ENCODE peak calls at places on chromosome 1, in ten cellular contexts. One of them, this sample, is unnamed.

GRCh38 chr1:54989473-54989872 is 9.0 kb downstream of the TMEM61 start:
- DNase-seq in putamen: no peak
- DNase-seq in tibial artery: no peak
- DNase-seq in CD8-positive, alpha-beta T cell: no peak
- DNase-seq in mesenchymal stem cell: no peak
- DNase-seq in HAP-1: no peak
- DNase-seq in bronchial epithelial cell: no peak
- DNase-seq in B cell: no peak
- DNase-seq in stimulated activated CD4-positive, alpha-beta T cell treated with anti-CD3 and anti-CD28 coated beads, Interleukin-2, amount 100 ng/mL, for 48 hours: no peak
- DNase-seq in NCI-H2081: peak; percentile 30
- DNase-seq in this sample: no peak

GRCh38 chr1:91732291-91732953 is 153.5 kb downstream of the TGFBR3 start:
- DNase-seq in B cell: no peak
- DNase-seq in putamen: no peak
- DNase-seq in stimulated activated CD4-positive, alpha-beta T cell treated with anti-CD3 and anti-CD28 coated beads, Interleukin-2, amount 100 ng/mL, for 48 hours: no peak
- DNase-seq in HAP-1: no peak
- DNase-seq in NCI-H2081: no peak
- DNase-seq in CD8-positive, alpha-beta T cell: no peak
- DNase-seq in tibial artery: no peak
- DNase-seq in mesenchymal stem cell: peak; percentile 80
- DNase-seq in bronchial epithelial cell: peak; percentile 68
- DNase-seq in this sample: no peak

GRCh38 chr1:5934058-5934884 is 58.0 kb downstream of the NPHP4 start:
- DNase-seq in CD8-positive, alpha-beta T cell: no peak
- DNase-seq in stimulated activated CD4-positive, alpha-beta T cell treated with anti-CD3 and anti-CD28 coated beads, Interleukin-2, amount 100 ng/mL, for 48 hours: no peak
- DNase-seq in tibial artery: no peak
- DNase-seq in mesenchymal stem cell: no peak
- DNase-seq in bronchial epithelial cell: no peak
- DNase-seq in putamen: no peak
- DNase-seq in HAP-1: no peak
- DNase-seq in B cell: no peak
- DNase-seq in NCI-H2081: no peak
- DNase-seq in this sample: no peak

GRCh38 chr1:153669606-153670005 is 1.2 kb downstream of the ILF2 start:
- DNase-seq in mesenchymal stem cell: no peak
- DNase-seq in putamen: no peak
- DNase-seq in NCI-H2081: no peak
- DNase-seq in bronchial epithelial cell: no peak
- DNase-seq in HAP-1: no peak
- DNase-seq in tibial artery: no peak
- DNase-seq in CD8-positive, alpha-beta T cell: no peak
- DNase-seq in stimulated activated CD4-positive, alpha-beta T cell treated with anti-CD3 and anti-CD28 coated beads, Interleukin-2, amount 100 ng/mL, for 48 hours: no peak
- DNase-seq in B cell: no peak
- DNase-seq in this sample: no peak

GRCh38 chr1:235327559-235328270 is at the start of gene ARID4B:
- DNase-seq in CD8-positive, alpha-beta T cell: peak; percentile 80
- DNase-seq in HAP-1: no peak
- DNase-seq in tibial artery: no peak
- DNase-seq in NCI-H2081: peak; percentile 74
- DNase-seq in mesenchymal stem cell: peak; percentile 25
- DNase-seq in bronchial epithelial cell: no peak
- DNase-seq in stimulated activated CD4-positive, alpha-beta T cell treated with anti-CD3 and anti-CD28 coated beads, Interleukin-2, amount 100 ng/mL, for 48 hours: no peak
- DNase-seq in putamen: no peak
- DNase-seq in B cell: no peak
- DNase-seq in this sample: no peak

GRCh38 chr1:180179162-180179957 is 24.7 kb downstream of the QSOX1 start:
- DNase-seq in CD8-positive, alpha-beta T cell: no peak
- DNase-seq in B cell: no peak
- DNase-seq in NCI-H2081: no peak
- DNase-seq in HAP-1: no peak
- DNase-seq in stimulated activated CD4-positive, alpha-beta T cell treated with anti-CD3 and anti-CD28 coated beads, Interleukin-2, amount 100 ng/mL, for 48 hours: no peak
- DNase-seq in tibial artery: no peak
- DNase-seq in mesenchymal stem cell: no peak
- DNase-seq in bronchial epithelial cell: no peak
- DNase-seq in putamen: no peak
- DNase-seq in this sample: no peak

GRCh38 chr1:28172690-28173150 is 3.8 kb downstream of the PTAFR start:
- DNase-seq in putamen: peak; percentile 28
- DNase-seq in HAP-1: no peak
- DNase-seq in CD8-positive, alpha-beta T cell: peak; percentile 50
- DNase-seq in mesenchymal stem cell: peak; percentile 34
- DNase-seq in NCI-H2081: no peak
- DNase-seq in B cell: peak; percentile 86
- DNase-seq in bronchial epithelial cell: no peak
- DNase-seq in tibial artery: peak; percentile 37
- DNase-seq in stimulated activated CD4-positive, alpha-beta T cell treated with anti-CD3 and anti-CD28 coated beads, Interleukin-2, amount 100 ng/mL, for 48 hours: peak; percentile 27
- DNase-seq in this sample: peak; percentile 67

GRCh38 chr1:212915245-212916091 is 34.9 kb upstream of the VASH2 start:
- DNase-seq in NCI-H2081: peak; percentile 59
- DNase-seq in B cell: no peak
- DNase-seq in tibial artery: peak; percentile 43
- DNase-seq in CD8-positive, alpha-beta T cell: no peak
- DNase-seq in bronchial epithelial cell: no peak
- DNase-seq in HAP-1: peak; percentile 87
- DNase-seq in stimulated activated CD4-positive, alpha-beta T cell treated with anti-CD3 and anti-CD28 coated beads, Interleukin-2, amount 100 ng/mL, for 48 hours: no peak
- DNase-seq in mesenchymal stem cell: peak; percentile 36
- DNase-seq in putamen: no peak
- DNase-seq in this sample: no peak

GRCh38 chr1:108051625-108052382 is 86.8 kb upstream of the VAV3 start:
- DNase-seq in mesenchymal stem cell: no peak
- DNase-seq in HAP-1: no peak
- DNase-seq in stimulated activated CD4-positive, alpha-beta T cell treated with anti-CD3 and anti-CD28 coated beads, Interleukin-2, amount 100 ng/mL, for 48 hours: no peak
- DNase-seq in tibial artery: no peak
- DNase-seq in B cell: no peak
- DNase-seq in NCI-H2081: no peak
- DNase-seq in bronchial epithelial cell: no peak
- DNase-seq in CD8-positive, alpha-beta T cell: no peak
- DNase-seq in putamen: no peak
- DNase-seq in this sample: no peak

GRCh38 chr1:25178917-25179571 is 53.3 kb downstream of the SYF2 start:
- DNase-seq in putamen: no peak
- DNase-seq in mesenchymal stem cell: no peak
- DNase-seq in HAP-1: no peak
- DNase-seq in bronchial epithelial cell: no peak
- DNase-seq in NCI-H2081: no peak
- DNase-seq in CD8-positive, alpha-beta T cell: peak; percentile 31
- DNase-seq in B cell: no peak
- DNase-seq in tibial artery: no peak
- DNase-seq in stimulated activated CD4-positive, alpha-beta T cell treated with anti-CD3 and anti-CD28 coated beads, Interleukin-2, amount 100 ng/mL, for 48 hours: no peak
- DNase-seq in this sample: no peak